ENCODE peak calls at places on chromosome 1, in seven cellular contexts. One of them, this sample, is unnamed.

GRCh38 chr1:27970401-27970800 is 10.6 kb downstream of the XKR8 start:
- DNase-seq in GM12865: no peak
- DNase-seq in HEK293T: no peak
- DNase-seq in kidney tubule cell: no peak
- DNase-seq in AG08395: peak
- DNase-seq in ovary: no peak
- DNase-seq in left ventricle myocardium inferior: no peak
- DNase-seq in this sample: no peak

GRCh38 chr1:76086597-76086996 is 12.1 kb downstream of the ST6GALNAC3 start:
- DNase-seq in GM12865: no peak
- DNase-seq in HEK293T: no peak
- DNase-seq in kidney tubule cell: peak
- DNase-seq in AG08395: no peak
- DNase-seq in ovary: no peak
- DNase-seq in left ventricle myocardium inferior: no peak
- DNase-seq in this sample: no peak

GRCh38 chr1:151611288-151611790 is 511 bp upstream of the SNX27 start:
- DNase-seq in GM12865: no peak
- DNase-seq in HEK293T: no peak
- DNase-seq in kidney tubule cell: peak
- DNase-seq in AG08395: peak
- DNase-seq in ovary: no peak
- DNase-seq in left ventricle myocardium inferior: no peak
- DNase-seq in this sample: no peak

GRCh38 chr1:198234511-198235251 is 77.9 kb downstream of the NEK7 start:
- DNase-seq in GM12865: no peak
- DNase-seq in HEK293T: no peak
- DNase-seq in kidney tubule cell: peak
- DNase-seq in AG08395: no peak
- DNase-seq in ovary: no peak
- DNase-seq in left ventricle myocardium inferior: no peak
- DNase-seq in this sample: no peak

GRCh38 chr1:211920602-211921226 is 90.2 kb upstream of the LPGAT1 start:
- DNase-seq in GM12865: no peak
- DNase-seq in HEK293T: no peak
- DNase-seq in kidney tubule cell: no peak
- DNase-seq in AG08395: no peak
- DNase-seq in ovary: no peak
- DNase-seq in left ventricle myocardium inferior: no peak
- DNase-seq in this sample: no peak

GRCh38 chr1:232423591-232423990 is 206.3 kb downstream of the SIPA1L2 start:
- DNase-seq in GM12865: no peak
- DNase-seq in HEK293T: no peak
- DNase-seq in kidney tubule cell: no peak
- DNase-seq in AG08395: no peak
- DNase-seq in ovary: no peak
- DNase-seq in left ventricle myocardium inferior: no peak
- DNase-seq in this sample: no peak

GRCh38 chr1:235075955-235076308 is 52.7 kb downstream of the TOMM20 start:
- DNase-seq in GM12865: peak
- DNase-seq in HEK293T: no peak
- DNase-seq in kidney tubule cell: no peak
- DNase-seq in AG08395: no peak
- DNase-seq in ovary: no peak
- DNase-seq in left ventricle myocardium inferior: no peak
- DNase-seq in this sample: no peak

GRCh38 chr1:165116732-165117131 is 239.8 kb downstream of the LMX1A start:
- DNase-seq in GM12865: no peak
- DNase-seq in HEK293T: no peak
- DNase-seq in kidney tubule cell: peak
- DNase-seq in AG08395: peak
- DNase-seq in ovary: no peak
- DNase-seq in left ventricle myocardium inferior: no peak
- DNase-seq in this sample: no peak

GRCh38 chr1:19400875-19401854 is 84.2 kb downstream of the CAPZB start:
- DNase-seq in GM12865: no peak
- DNase-seq in HEK293T: no peak
- DNase-seq in kidney tubule cell: no peak
- DNase-seq in AG08395: no peak
- DNase-seq in ovary: no peak
- DNase-seq in left ventricle myocardium inferior: no peak
- DNase-seq in this sample: no peak

GRCh38 chr1:118986291-118986838 is 1.8 kb downstream of the TBX15 start:
- DNase-seq in GM12865: no peak
- DNase-seq in HEK293T: no peak
- DNase-seq in kidney tubule cell: no peak
- DNase-seq in AG08395: peak
- DNase-seq in ovary: no peak
- DNase-seq in left ventricle myocardium inferior: no peak
- DNase-seq in this sample: no peak

GRCh38 chr1:152024228-152024627 is 12.6 kb downstream of the S100A11 start:
- DNase-seq in GM12865: no peak
- DNase-seq in HEK293T: no peak
- DNase-seq in kidney tubule cell: peak
- DNase-seq in AG08395: no peak
- DNase-seq in ovary: no peak
- DNase-seq in left ventricle myocardium inferior: no peak
- DNase-seq in this sample: no peak

GRCh38 chr1:39132505-39133339 is 71.8 kb upstream of the MACF1 start:
- DNase-seq in GM12865: no peak
- DNase-seq in HEK293T: no peak
- DNase-seq in kidney tubule cell: peak
- DNase-seq in AG08395: no peak
- DNase-seq in ovary: no peak
- DNase-seq in left ventricle myocardium inferior: peak
- DNase-seq in this sample: peak

GRCh38 chr1:231357831-231358354 is 19.8 kb downstream of the SPRTN start:
- DNase-seq in GM12865: peak
- DNase-seq in HEK293T: peak
- DNase-seq in kidney tubule cell: peak
- DNase-seq in AG08395: peak
- DNase-seq in ovary: no peak
- DNase-seq in left ventricle myocardium inferior: no peak
- DNase-seq in this sample: no peak

GRCh38 chr1:152878042-152878441 is at the start of gene SMCP:
- DNase-seq in GM12865: peak
- DNase-seq in HEK293T: no peak
- DNase-seq in kidney tubule cell: peak
- DNase-seq in AG08395: no peak
- DNase-seq in ovary: no peak
- DNase-seq in left ventricle myocardium inferior: no peak
- DNase-seq in this sample: no peak

GRCh38 chr1:237873487-237873927 is 17.2 kb downstream of the ZP4 start:
- DNase-seq in GM12865: no peak
- DNase-seq in HEK293T: peak
- DNase-seq in kidney tubule cell: peak
- DNase-seq in AG08395: no peak
- DNase-seq in ovary: no peak
- DNase-seq in left ventricle myocardium inferior: no peak
- DNase-seq in this sample: no peak

GRCh38 chr1:156421062-156421938 is 52.3 kb downstream of the RHBG start:
- DNase-seq in GM12865: peak
- DNase-seq in HEK293T: peak
- DNase-seq in kidney tubule cell: peak
- DNase-seq in AG08395: peak
- DNase-seq in ovary: peak
- DNase-seq in left ventricle myocardium inferior: peak
- DNase-seq in this sample: peak

GRCh38 chr1:54927475-54928240 is 40.7 kb upstream of the DHCR24 start:
- DNase-seq in GM12865: no peak
- DNase-seq in HEK293T: no peak
- DNase-seq in kidney tubule cell: peak
- DNase-seq in AG08395: peak
- DNase-seq in ovary: no peak
- DNase-seq in left ventricle myocardium inferior: peak
- DNase-seq in this sample: no peak

GRCh38 chr1:211326528-211327340 is at the start of gene TRAF5:
- DNase-seq in GM12865: peak
- DNase-seq in HEK293T: peak
- DNase-seq in kidney tubule cell: peak
- DNase-seq in AG08395: peak
- DNase-seq in ovary: peak
- DNase-seq in left ventricle myocardium inferior: peak
- DNase-seq in this sample: no peak

GRCh38 chr1:229158317-229159294 is 112.3 kb upstream of the RAB4A start:
- DNase-seq in GM12865: no peak
- DNase-seq in HEK293T: no peak
- DNase-seq in kidney tubule cell: no peak
- DNase-seq in AG08395: no peak
- DNase-seq in ovary: no peak
- DNase-seq in left ventricle myocardium inferior: no peak
- DNase-seq in this sample: peak

GRCh38 chr1:31396633-31397351 is 16.2 kb upstream of the SERINC2 start:
- DNase-seq in GM12865: no peak
- DNase-seq in HEK293T: no peak
- DNase-seq in kidney tubule cell: peak
- DNase-seq in AG08395: peak
- DNase-seq in ovary: no peak
- DNase-seq in left ventricle myocardium inferior: no peak
- DNase-seq in this sample: no peak

GRCh38 chr1:65245290-65245689 is 64.1 kb upstream of the DNAJC6 start:
- DNase-seq in GM12865: no peak
- DNase-seq in HEK293T: no peak
- DNase-seq in kidney tubule cell: no peak
- DNase-seq in AG08395: no peak
- DNase-seq in ovary: no peak
- DNase-seq in left ventricle myocardium inferior: no peak
- DNase-seq in this sample: no peak

GRCh38 chr1:37763791-37764741 is 854 bp downstream of the EPHA10 start:
- DNase-seq in GM12865: peak
- DNase-seq in HEK293T: peak
- DNase-seq in kidney tubule cell: peak
- DNase-seq in AG08395: peak
- DNase-seq in ovary: peak
- DNase-seq in left ventricle myocardium inferior: no peak
- DNase-seq in this sample: no peak

GRCh38 chr1:168360151-168360550 is 79.5 kb downstream of the TBX19 start:
- DNase-seq in GM12865: no peak
- DNase-seq in HEK293T: no peak
- DNase-seq in kidney tubule cell: peak
- DNase-seq in AG08395: peak
- DNase-seq in ovary: no peak
- DNase-seq in left ventricle myocardium inferior: no peak
- DNase-seq in this sample: no peak

GRCh38 chr1:15386128-15386824 is 23.4 kb upstream of the EFHD2 start:
- DNase-seq in GM12865: peak
- DNase-seq in HEK293T: no peak
- DNase-seq in kidney tubule cell: no peak
- DNase-seq in AG08395: peak
- DNase-seq in ovary: no peak
- DNase-seq in left ventricle myocardium inferior: no peak
- DNase-seq in this sample: no peak

GRCh38 chr1:101974599-101975225 is 22.0 kb downstream of the OLFM3 start:
- DNase-seq in GM12865: no peak
- DNase-seq in HEK293T: no peak
- DNase-seq in kidney tubule cell: no peak
- DNase-seq in AG08395: no peak
- DNase-seq in ovary: no peak
- DNase-seq in left ventricle myocardium inferior: no peak
- DNase-seq in this sample: no peak